ENCODE peak calls at places on chromosomes 5 and 9, in four cellular contexts. V is A549, H is H1, F is SK-N-SH. U is an unnamed sample.

GRCh38 chr5:6682239-6682638 is 31.0 kb upstream of the TENT4A start:
- DNase-seq in V (no peak), F (no peak), H (no peak), U (no peak)

GRCh38 chr5:150655221-150655620 is 5.8 kb upstream of the MYOZ3 start:
- DNase-seq in H (no peak), V (no peak), F (no peak), U (no peak)

GRCh38 chr5:400282-401215 is 42.4 kb upstream of the EXOC3 start:
- DNase-seq in F (peak), H (no peak), V (no peak), U (peak)

GRCh38 chr5:66989286-66989685 is 207.3 kb downstream of the CD180 start:
- DNase-seq in H (no peak), F (no peak), V (no peak), U (peak)

GRCh38 chr5:177086918-177087706 is 397 bp downstream of the FGFR4 start:
- DNase-seq in F (peak), H (peak), V (peak), U (no peak)

GRCh38 chr9:32928145-32928763 is 73.2 kb downstream of the APTX start:
- DNase-seq in F (no peak), V (no peak), H (no peak), U (peak)

GRCh38 chr9:82127993-82128710 is 139.6 kb downstream of the SPATA31D1 start:
- DNase-seq in H (no peak), F (no peak), V (no peak), U (no peak)

GRCh38 chr9:127970401-127971313 is 10.1 kb downstream of the EEIG1 start:
- DNase-seq in H (no peak), V (no peak), F (peak), U (no peak)

GRCh38 chr9:126301985-126302603 is 24.5 kb upstream of the MVB12B start:
- DNase-seq in F (peak), V (peak), H (peak), U (peak)

GRCh38 chr9:98484218-98484617 is 224.5 kb downstream of the GABBR2 start:
- DNase-seq in V (no peak), H (no peak), F (no peak), U (peak)

GRCh38 chr5:143119881-143120341 is 283.6 kb downstream of the NR3C1 start:
- DNase-seq in V (no peak), F (no peak), H (no peak), U (no peak)

GRCh38 chr9:130931508-130932150 is 7.4 kb downstream of the FIBCD1 start:
- DNase-seq in H (no peak), F (no peak), V (no peak), U (no peak)

GRCh38 chr9:32395483-32396216 is 11.2 kb downstream of the ACO1 start:
- DNase-seq in V (peak), F (peak), H (no peak), U (peak)

GRCh38 chr9:107169796-107170195 is 113.3 kb upstream of the RAD23B start:
- DNase-seq in H (no peak), V (no peak), F (no peak), U (no peak)

GRCh38 chr5:143083006-143083405 is 312.8 kb downstream of the ARHGAP26 start:
- DNase-seq in H (no peak), F (no peak), V (no peak), U (no peak)

GRCh38 chr9:31541626-31542025 is 842.8 kb upstream of the ACO1 start:
- DNase-seq in V (no peak), H (no peak), F (no peak), U (no peak)

GRCh38 chr5:65047948-65048690 is 279.4 kb downstream of the CWC27 start:
- DNase-seq in H (no peak), F (no peak), V (no peak), U (no peak)

GRCh38 chr9:108652851-108653250 is 202.9 kb downstream of the ACTL7B start:
- DNase-seq in V (no peak), F (no peak), H (no peak), U (no peak)

GRCh38 chr9:3898371-3899218 is 372.8 kb upstream of the RFX3 start:
- DNase-seq in V (no peak), F (no peak), H (no peak), U (no peak)

GRCh38 chr5:179621551-179621971 is 1.9 kb downstream of the HNRNPH1 start:
- DNase-seq in V (no peak), H (no peak), F (no peak), U (no peak)

GRCh38 chr9:109088221-109088620 is 31.5 kb downstream of the TMEM245 start:
- DNase-seq in F (no peak), V (no peak), H (no peak), U (peak)

GRCh38 chr5:58322453-58322852 is 137.4 kb downstream of the PLK2 start:
- DNase-seq in V (no peak), F (no peak), H (no peak), U (peak)

GRCh38 chr9:104896131-104896530 is 31.8 kb downstream of the ABCA1 start:
- DNase-seq in V (no peak), F (no peak), H (no peak), U (peak)

GRCh38 chr5:152369298-152369697 is 35.8 kb downstream of the NMUR2 start:
- DNase-seq in V (no peak), H (no peak), F (no peak), U (no peak)

GRCh38 chr5:135262364-135262763 is 136.7 kb downstream of the MACROH2A1 start:
- DNase-seq in V (no peak), F (no peak), H (no peak), U (no peak)

GRCh38 chr5:143190260-143190810 is 213.2 kb downstream of the NR3C1 start:
- DNase-seq in H (no peak), F (no peak), V (no peak), U (no peak)

GRCh38 chr9:135514342-135515082 is 6.7 kb upstream of the LCN1 start:
- DNase-seq in V (no peak), F (no peak), H (no peak), U (no peak)

GRCh38 chr5:125337222-125337768 is 590.9 kb upstream of the ZNF608 start:
- DNase-seq in F (no peak), H (no peak), V (no peak), U (peak)

GRCh38 chr5:125140855-125141254 is 394.4 kb upstream of the ZNF608 start:
- DNase-seq in H (no peak), F (no peak), V (no peak), U (peak)

GRCh38 chr5:39167141-39167972 is 52.0 kb downstream of the FYB1 start:
- DNase-seq in V (no peak), H (no peak), F (no peak), U (peak)

GRCh38 chr9:68704804-68705635 is at the start of gene PIP5K1B:
- DNase-seq in V (peak), F (peak), H (no peak), U (peak)

GRCh38 chr5:83404182-83404712 is 67.3 kb upstream of the VCAN start:
- DNase-seq in V (no peak), F (no peak), H (no peak), U (no peak)

GRCh38 chr9:100098887-100099721 is at the start of the genes ERP44 and INVS:
- DNase-seq in F (peak), H (peak), V (peak), U (peak)

GRCh38 chr9:100100268-100100667 is 1.2 kb downstream of the INVS start:
- DNase-seq in F (no peak), H (no peak), V (no peak), U (no peak)

GRCh38 chr9:100098241-100098886 is 436 bp downstream of the ERP44 start:
- DNase-seq in F (peak), V (peak), H (no peak), U (peak)

GRCh38 chr9:100101608-100102007 is 2.6 kb downstream of the INVS start:
- DNase-seq in V (no peak), H (no peak), F (no peak), U (no peak)

DNA sequence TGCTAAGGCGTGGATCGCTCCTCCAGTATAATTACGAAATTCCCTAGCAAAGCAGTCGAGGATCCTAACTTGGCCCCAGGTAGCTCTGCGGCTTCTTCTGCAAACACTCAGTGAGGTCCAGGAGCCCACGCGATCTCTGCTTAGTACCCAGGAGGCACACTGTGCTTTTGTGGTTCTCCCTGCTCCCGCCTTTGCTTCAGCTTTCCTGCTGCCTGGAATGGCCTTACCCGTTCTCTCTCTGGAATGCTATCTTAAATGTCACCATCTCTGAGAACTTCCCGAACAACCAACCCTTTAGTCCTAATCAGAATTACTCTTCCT is 639 bp downstream of the INVS start:
- DNase-seq in V (no peak), H (no peak), F (peak), U (no peak)
- TF ChIP-seq RFX5 in V (no peak), H (no peak), F (no peak), U (no peak)

GRCh38 chr5:145856285-145856818 is 16.5 kb downstream of the GRXCR2 start:
- DNase-seq in F (no peak), H (peak), V (no peak), U (peak)

GRCh38 chr5:145852990-145853389 is 17.8 kb upstream of the PRELID2 start:
- DNase-seq in H (no peak), V (no peak), F (no peak), U (no peak)

GRCh38 chr5:145854651-145855258 is 18.1 kb downstream of the GRXCR2 start:
- DNase-seq in F (no peak), V (peak), H (no peak), U (peak)

GRCh38 chr5:145853952-145854351 is 18.8 kb upstream of the PRELID2 start:
- DNase-seq in F (no peak), V (no peak), H (no peak), U (no peak)

GRCh38 chr5:145855842-145856267 is 17.0 kb downstream of the GRXCR2 start:
- DNase-seq in H (no peak), F (no peak), V (no peak), U (no peak)
- TF ChIP-seq RFX5 in H (no peak), F (no peak), V (no peak), U (no peak)

GRCh38 chr5:131867524-131867923 is 70.7 kb upstream of the FNIP1 start:
- DNase-seq in F (no peak), H (no peak), V (no peak), U (no peak)
- TF ChIP-seq RFX5 in F (no peak), H (no peak), V (no peak), U (no peak)

GRCh38 chr5:79955496-79956172 is 35.4 kb downstream of the MTX3 start:
- DNase-seq in H (no peak), F (no peak), V (no peak), U (no peak)

GRCh38 chr5:79954620-79955019 is 36.4 kb downstream of the MTX3 start:
- DNase-seq in F (no peak), H (no peak), V (no peak), U (peak)

GRCh38 chr5:79961731-79962579 is 29.1 kb downstream of the MTX3 start:
- DNase-seq in V (no peak), F (peak), H (no peak), U (no peak)

GRCh38 chr5:79959407-79959806 is 31.7 kb downstream of the MTX3 start:
- DNase-seq in F (no peak), V (no peak), H (no peak), U (no peak)

GRCh38 chr5:79956173-79956670 is 34.8 kb downstream of the MTX3 start:
- DNase-seq in H (no peak), V (peak), F (no peak), U (peak)
- TF ChIP-seq RFX5 in H (no peak), V (no peak), F (no peak), U (no peak)